ENCODE peak calls at places on chromosomes 12 and 14, in five cellular contexts. One of them, this sample, is unnamed.

GRCh38 chr14:100416921-100417451 is 93.8 kb downstream of the SLC25A47 start:
- DNase-seq in psoas muscle: no peak
- DNase-seq in breast epithelium: no peak
- DNase-seq in tibial artery: no peak
- DNase-seq in astrocyte of the spinal cord: peak; percentile 66
- DNase-seq in this sample: no peak

GRCh38 chr12:59929091-59929490 is 333.3 kb downstream of the SLC16A7 start:
- DNase-seq in psoas muscle: no peak
- DNase-seq in breast epithelium: no peak
- DNase-seq in tibial artery: no peak
- DNase-seq in astrocyte of the spinal cord: peak; percentile 13
- DNase-seq in this sample: no peak

GRCh38 chr14:32985881-32986280 is 47.2 kb downstream of the NPAS3 start:
- DNase-seq in psoas muscle: no peak
- DNase-seq in breast epithelium: no peak
- DNase-seq in tibial artery: no peak
- DNase-seq in astrocyte of the spinal cord: peak; percentile 9
- DNase-seq in this sample: no peak

GRCh38 chr14:34501004-34501580 is 38.4 kb downstream of the EAPP start:
- DNase-seq in psoas muscle: no peak
- DNase-seq in breast epithelium: no peak
- DNase-seq in tibial artery: no peak
- DNase-seq in astrocyte of the spinal cord: peak; percentile 45
- DNase-seq in this sample: no peak

GRCh38 chr12:40446385-40446784 is 221.6 kb downstream of the LRRK2 start:
- DNase-seq in psoas muscle: no peak
- DNase-seq in breast epithelium: no peak
- DNase-seq in tibial artery: no peak
- DNase-seq in astrocyte of the spinal cord: peak; percentile 3
- DNase-seq in this sample: no peak

GRCh38 chr12:120257041-120257821 is 8.3 kb downstream of the PXN start:
- DNase-seq in psoas muscle: peak; percentile 57
- DNase-seq in breast epithelium: no peak
- DNase-seq in tibial artery: peak; percentile 67
- DNase-seq in astrocyte of the spinal cord: peak; percentile 96
- DNase-seq in this sample: no peak

GRCh38 chr12:2537868-2538541 is 256.8 kb upstream of the FKBP4 start:
- DNase-seq in psoas muscle: no peak
- DNase-seq in breast epithelium: no peak
- DNase-seq in tibial artery: no peak
- DNase-seq in astrocyte of the spinal cord: no peak
- DNase-seq in this sample: no peak

GRCh38 chr12:66456622-66457021 is 154.3 kb downstream of the HELB start:
- DNase-seq in psoas muscle: no peak
- DNase-seq in breast epithelium: no peak
- DNase-seq in tibial artery: no peak
- DNase-seq in astrocyte of the spinal cord: no peak
- DNase-seq in this sample: no peak

GRCh38 chr12:125188912-125189881 is 124.0 kb downstream of the AACS start:
- DNase-seq in psoas muscle: no peak
- DNase-seq in breast epithelium: no peak
- DNase-seq in tibial artery: no peak
- DNase-seq in astrocyte of the spinal cord: no peak
- DNase-seq in this sample: no peak

GRCh38 chr12:20946732-20947131 is 136.2 kb downstream of the SLCO1B3 start:
- DNase-seq in psoas muscle: no peak
- DNase-seq in breast epithelium: no peak
- DNase-seq in tibial artery: no peak
- DNase-seq in astrocyte of the spinal cord: peak; percentile 29
- DNase-seq in this sample: no peak

GRCh38 chr12:112420740-112421139 is 2.0 kb downstream of the PTPN11 start:
- DNase-seq in psoas muscle: no peak
- DNase-seq in breast epithelium: no peak
- DNase-seq in tibial artery: no peak
- DNase-seq in astrocyte of the spinal cord: no peak
- DNase-seq in this sample: no peak

GRCh38 chr12:112421363-112421762 is 2.6 kb downstream of the PTPN11 start:
- DNase-seq in psoas muscle: no peak
- DNase-seq in breast epithelium: no peak
- DNase-seq in tibial artery: no peak
- DNase-seq in astrocyte of the spinal cord: no peak
- DNase-seq in this sample: no peak

GRCh38 chr12:112425582-112426382 is 7.0 kb downstream of the PTPN11 start:
- DNase-seq in psoas muscle: no peak
- DNase-seq in breast epithelium: no peak
- DNase-seq in tibial artery: no peak
- DNase-seq in astrocyte of the spinal cord: no peak
- DNase-seq in this sample: no peak

GRCh38 chr12:112422531-112422930 is 3.8 kb downstream of the PTPN11 start:
- DNase-seq in psoas muscle: no peak
- DNase-seq in breast epithelium: no peak
- DNase-seq in tibial artery: peak; percentile 54
- DNase-seq in astrocyte of the spinal cord: no peak
- DNase-seq in this sample: no peak

GRCh38 chr12:112424126-112424525 is 5.4 kb downstream of the PTPN11 start:
- DNase-seq in psoas muscle: no peak
- DNase-seq in breast epithelium: no peak
- DNase-seq in tibial artery: no peak
- DNase-seq in astrocyte of the spinal cord: no peak
- DNase-seq in this sample: no peak
- TF ChIP-seq CTCF in psoas muscle: no peak
- TF ChIP-seq CTCF in breast epithelium: no peak
- TF ChIP-seq CTCF in tibial artery: no peak
- TF ChIP-seq CTCF in astrocyte of the spinal cord: no peak
- TF ChIP-seq CTCF in this sample: no peak

DNA sequence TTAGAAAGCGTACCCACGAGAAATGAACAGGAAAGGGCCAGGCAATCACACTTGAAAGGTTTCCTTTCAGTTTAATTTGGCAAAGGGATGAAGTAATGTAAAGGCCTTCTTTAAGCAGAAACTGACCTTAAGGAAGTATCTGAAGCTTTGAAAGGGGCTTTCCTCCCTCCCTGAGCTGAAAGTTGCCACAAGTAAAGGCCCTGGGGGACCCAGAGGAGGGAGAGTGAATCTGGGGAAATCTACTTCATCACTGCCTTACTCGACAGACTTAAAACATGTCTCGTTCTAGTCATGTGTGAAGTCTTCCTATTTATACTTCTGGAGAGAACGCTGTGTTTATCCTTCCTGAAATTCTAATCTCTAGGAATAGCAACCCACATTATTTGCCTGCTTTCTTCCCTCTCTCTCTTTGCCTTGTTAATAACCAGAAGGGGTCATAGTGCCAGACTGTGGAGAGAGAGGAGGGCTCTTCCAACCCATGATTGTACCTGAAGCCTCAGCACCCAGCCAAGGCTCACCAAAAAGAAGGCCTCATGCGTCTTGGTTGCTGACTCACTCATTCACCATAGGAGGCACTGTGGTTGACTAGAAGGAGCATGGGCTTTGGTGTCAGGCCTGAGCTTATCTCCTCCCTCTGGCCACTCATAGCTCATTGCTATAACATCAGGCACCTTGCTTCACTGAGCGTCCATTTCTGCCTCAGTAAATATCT is 10.2 kb upstream of the GPX2 start:
- DNase-seq in psoas muscle: no peak
- DNase-seq in breast epithelium: no peak
- DNase-seq in tibial artery: no peak
- DNase-seq in astrocyte of the spinal cord: peak; percentile 32
- DNase-seq in this sample: no peak
- TF ChIP-seq CTCF in psoas muscle: no peak
- TF ChIP-seq CTCF in breast epithelium: no peak
- TF ChIP-seq CTCF in tibial artery: no peak
- TF ChIP-seq CTCF in astrocyte of the spinal cord: peak; percentile 12
- TF ChIP-seq CTCF in this sample: no peak

GRCh38 chr14:61927015-61927414 is 164.8 kb downstream of the SNAPC1 start:
- DNase-seq in psoas muscle: no peak
- DNase-seq in breast epithelium: no peak
- DNase-seq in tibial artery: no peak
- DNase-seq in astrocyte of the spinal cord: peak; percentile 60
- DNase-seq in this sample: no peak

GRCh38 chr14:61925043-61925442 is 162.8 kb downstream of the SNAPC1 start:
- DNase-seq in psoas muscle: no peak
- DNase-seq in breast epithelium: no peak
- DNase-seq in tibial artery: no peak
- DNase-seq in astrocyte of the spinal cord: peak; percentile 45
- DNase-seq in this sample: no peak

GRCh38 chr14:61925732-61926445 is 163.7 kb downstream of the SNAPC1 start:
- DNase-seq in psoas muscle: no peak
- DNase-seq in breast epithelium: no peak
- DNase-seq in tibial artery: no peak
- DNase-seq in astrocyte of the spinal cord: peak; percentile 16
- DNase-seq in this sample: no peak

GRCh38 chr14:61927521-61927920 is 165.3 kb downstream of the SNAPC1 start:
- DNase-seq in psoas muscle: no peak
- DNase-seq in breast epithelium: no peak
- DNase-seq in tibial artery: no peak
- DNase-seq in astrocyte of the spinal cord: peak; percentile 63
- DNase-seq in this sample: no peak

DNA sequence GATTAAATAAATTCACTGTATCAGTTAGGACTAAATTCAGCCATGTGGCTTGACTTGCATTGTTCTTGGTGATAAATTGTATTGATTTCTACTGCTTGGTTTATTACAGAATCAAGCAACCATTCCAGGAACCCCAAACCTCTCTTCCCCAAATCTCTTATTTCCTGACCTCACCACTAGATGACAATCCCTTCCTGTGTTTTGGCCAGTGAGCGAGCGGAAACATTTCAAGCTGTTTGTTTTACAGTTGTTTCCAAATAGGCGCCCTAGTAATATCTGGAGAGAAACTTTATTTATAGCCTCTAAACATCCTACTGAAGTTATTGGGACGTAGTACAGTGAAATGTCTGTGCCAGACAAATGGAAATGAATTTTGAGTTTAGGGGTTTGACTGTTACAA is 161.1 kb downstream of the SNAPC1 start:
- DNase-seq in psoas muscle: no peak
- DNase-seq in breast epithelium: no peak
- DNase-seq in tibial artery: no peak
- DNase-seq in astrocyte of the spinal cord: peak; percentile 7
- DNase-seq in this sample: no peak
- TF ChIP-seq CTCF in psoas muscle: no peak
- TF ChIP-seq CTCF in breast epithelium: no peak
- TF ChIP-seq CTCF in tibial artery: no peak
- TF ChIP-seq CTCF in astrocyte of the spinal cord: peak; percentile 35
- TF ChIP-seq CTCF in this sample: peak; percentile 22

GRCh38 chr14:66758031-66758613 is 250.2 kb downstream of the GPHN start:
- DNase-seq in psoas muscle: no peak
- DNase-seq in breast epithelium: no peak
- DNase-seq in tibial artery: no peak
- DNase-seq in astrocyte of the spinal cord: no peak
- DNase-seq in this sample: no peak
- TF ChIP-seq CTCF in psoas muscle: no peak
- TF ChIP-seq CTCF in breast epithelium: no peak
- TF ChIP-seq CTCF in tibial artery: no peak
- TF ChIP-seq CTCF in astrocyte of the spinal cord: no peak
- TF ChIP-seq CTCF in this sample: no peak

GRCh38 chr14:102594514-102595175 is 2.2 kb downstream of the RCOR1 start:
- DNase-seq in psoas muscle: peak; percentile 62
- DNase-seq in breast epithelium: peak; percentile 61
- DNase-seq in tibial artery: peak; percentile 74
- DNase-seq in astrocyte of the spinal cord: peak; percentile 60
- DNase-seq in this sample: peak; percentile 62

GRCh38 chr14:102592969-102593840 is 756 bp downstream of the RCOR1 start:
- DNase-seq in psoas muscle: peak; percentile 60
- DNase-seq in breast epithelium: peak; percentile 55
- DNase-seq in tibial artery: peak; percentile 35
- DNase-seq in astrocyte of the spinal cord: peak; percentile 33
- DNase-seq in this sample: no peak

GRCh38 chr14:102591944-102592772 is at the start of gene RCOR1:
- DNase-seq in psoas muscle: peak; percentile 99
- DNase-seq in breast epithelium: peak; percentile 97
- DNase-seq in tibial artery: peak; percentile 96
- DNase-seq in astrocyte of the spinal cord: peak; percentile 98
- DNase-seq in this sample: peak; percentile 84

GRCh38 chr14:102591372-102591943 is 991 bp upstream of the RCOR1 start:
- DNase-seq in psoas muscle: peak; percentile 37
- DNase-seq in breast epithelium: no peak
- DNase-seq in tibial artery: peak; percentile 42
- DNase-seq in astrocyte of the spinal cord: peak; percentile 40
- DNase-seq in this sample: no peak

GRCh38 chr14:102593841-102594170 is 1.4 kb downstream of the RCOR1 start:
- DNase-seq in psoas muscle: no peak
- DNase-seq in breast epithelium: no peak
- DNase-seq in tibial artery: no peak
- DNase-seq in astrocyte of the spinal cord: peak; percentile 10
- DNase-seq in this sample: no peak
- TF ChIP-seq CTCF in psoas muscle: no peak
- TF ChIP-seq CTCF in breast epithelium: no peak
- TF ChIP-seq CTCF in tibial artery: no peak
- TF ChIP-seq CTCF in astrocyte of the spinal cord: peak; percentile 5
- TF ChIP-seq CTCF in this sample: no peak

GRCh38 chr14:64856528-64857445 is 22.9 kb downstream of the SPTB start:
- DNase-seq in psoas muscle: no peak
- DNase-seq in breast epithelium: no peak
- DNase-seq in tibial artery: no peak
- DNase-seq in astrocyte of the spinal cord: no peak
- DNase-seq in this sample: no peak
- TF ChIP-seq CTCF in psoas muscle: no peak
- TF ChIP-seq CTCF in breast epithelium: no peak
- TF ChIP-seq CTCF in tibial artery: no peak
- TF ChIP-seq CTCF in astrocyte of the spinal cord: no peak
- TF ChIP-seq CTCF in this sample: no peak